ENCODE peak calls at places on chromosomes 3 and 15, in six cellular contexts. T, J, K, O, D and P are unnamed samples.
A peak's percentile ranks its signal among the peaks of the same experiment; 100 is the strongest.

GRCh38 chr3:176978441-176978840 is 218.8 kb downstream of the TBL1XR1 start:
- DNase-seq in T (no peak), O (no peak), D (no peak), K (no peak), J (no peak), P (no peak)

GRCh38 chr3:11635671-11636371 is 7.9 kb downstream of the VGLL4 start:
- DNase-seq in K (no peak), T (no peak), D (no peak), O (no peak), J (no peak), P (no peak)

GRCh38 chr15:63892794-63893441 is 59.2 kb upstream of the HERC1 start:
- DNase-seq in J (no peak), D (peak; percentile 32), K (peak; percentile 65), O (peak; percentile 78), T (no peak), P (no peak)

GRCh38 chr15:96553931-96554330 is 223.4 kb downstream of the NR2F2 start:
- DNase-seq in K (no peak), D (no peak), T (no peak), J (no peak), O (no peak), P (no peak)

GRCh38 chr15:64152507-64153387 is 1.2 kb downstream of the SNX22 start:
- DNase-seq in D (no peak), J (no peak), K (peak; percentile 70), O (no peak), T (no peak), P (no peak)

GRCh38 chr3:45593708-45594601 is 596 bp upstream of the LIMD1 start:
- DNase-seq in T (peak; percentile 81), D (peak; percentile 50), O (peak; percentile 63), J (peak; percentile 63), K (peak; percentile 90), P (peak; percentile 73)

GRCh38 chr15:89971592-89971997 is 29.5 kb upstream of the ZNF710 start:
- DNase-seq in K (peak; percentile 80), D (no peak), O (peak; percentile 16), J (peak; percentile 65), T (peak; percentile 46), P (peak; percentile 66)

GRCh38 chr3:194121881-194122280 is 14.1 kb upstream of the HES1 start:
- DNase-seq in J (no peak), T (no peak), O (no peak), K (no peak), D (no peak), P (peak; percentile 70)

GRCh38 chr3:50195501-50196252 is 4.3 kb downstream of the GNAT1 start:
- DNase-seq in T (no peak), K (peak; percentile 50), D (no peak), O (no peak), J (no peak), P (no peak)

GRCh38 chr15:62624541-62625399 is 417.8 kb upstream of the TPM1 start:
- DNase-seq in D (no peak), K (no peak), O (no peak), T (no peak), J (no peak), P (peak; percentile 83)

GRCh38 chr15:61318276-61318675 is 89.2 kb upstream of the RORA start:
- DNase-seq in J (no peak), D (no peak), K (no peak), T (no peak), O (no peak), P (no peak)

GRCh38 chr3:107985496-107985895 is 105.3 kb downstream of the CD47 start:
- DNase-seq in D (no peak), K (no peak), T (no peak), O (peak; percentile 8), J (no peak), P (no peak)

GRCh38 chr15:34584321-34584668 is 844 bp upstream of the GOLGA8B start:
- DNase-seq in D (no peak), J (no peak), T (no peak), K (no peak), O (no peak), P (no peak)

GRCh38 chr3:37183976-37184375 is 9.6 kb upstream of the LRRFIP2 start:
- DNase-seq in K (no peak), O (no peak), J (no peak), T (no peak), D (peak; percentile 42), P (no peak)

GRCh38 chr3:22117091-22117490 is 366.1 kb upstream of the ZNF385D start:
- DNase-seq in T (no peak), D (no peak), J (no peak), O (no peak), K (no peak), P (peak; percentile 11)

GRCh38 chr15:75842722-75843617 is at the start of gene UBE2Q2:
- DNase-seq in K (peak; percentile 94), J (peak; percentile 66), D (peak; percentile 62), O (peak; percentile 66), T (peak; percentile 82), P (peak; percentile 78)

GRCh38 chr15:67777773-67778172 is 47.5 kb upstream of the SKOR1 start:
- DNase-seq in J (no peak), K (no peak), T (no peak), D (no peak), O (no peak), P (no peak)

GRCh38 chr3:131109156-131109555 is 82.5 kb downstream of the NEK11 start:
- DNase-seq in T (no peak), D (no peak), J (no peak), O (no peak), K (no peak), P (peak; percentile 20)

GRCh38 chr3:61662861-61663260 is 101.5 kb downstream of the PTPRG start:
- DNase-seq in K (no peak), D (no peak), O (no peak), J (no peak), T (no peak), P (no peak)

GRCh38 chr3:10581251-10581650 is 75.9 kb upstream of the ATP2B2 start:
- DNase-seq in T (no peak), J (no peak), D (no peak), K (no peak), O (no peak), P (no peak)

GRCh38 chr15:90954712-90955671 is at the start of gene RCCD1:
- DNase-seq in J (peak; percentile 75), O (peak; percentile 83), D (peak; percentile 95), K (peak; percentile 99), T (peak; percentile 96), P (peak; percentile 95)

GRCh38 chr3:53350652-53351051 is 3.3 kb upstream of the DCP1A start:
- DNase-seq in T (no peak), J (no peak), K (no peak), D (no peak), O (no peak), P (peak; percentile 53)

GRCh38 chr15:100642217-100642949 is 40.0 kb downstream of the ASB7 start:
- DNase-seq in T (no peak), O (no peak), D (no peak), K (no peak), J (no peak), P (no peak)

GRCh38 chr3:139588450-139588849 is 48.9 kb upstream of the RBP1 start:
- DNase-seq in T (peak; percentile 25), D (no peak), O (no peak), J (no peak), K (no peak), P (peak; percentile 5)

GRCh38 chr15:98142584-98142983 is 182.1 kb downstream of the ARRDC4 start:
- DNase-seq in D (no peak), T (no peak), K (no peak), O (no peak), J (no peak), P (no peak)

GRCh38 chr3:12328132-12328915 is 39.5 kb downstream of the PPARG start:
- DNase-seq in K (no peak), D (no peak), T (no peak), O (no peak), J (no peak), P (no peak)

GRCh38 chr3:169430687-169431404 is 232.7 kb downstream of the MECOM start:
- DNase-seq in J (no peak), T (no peak), D (no peak), K (peak; percentile 40), O (no peak), P (peak; percentile 57)

GRCh38 chr3:156768390-156768789 is 57.8 kb upstream of the LEKR1 start:
- DNase-seq in T (no peak), O (no peak), J (no peak), K (no peak), D (no peak), P (no peak)

GRCh38 chr3:150453353-150453752 is 45.3 kb downstream of the TSC22D2 start:
- DNase-seq in T (no peak), J (no peak), O (no peak), D (no peak), K (no peak), P (no peak)

GRCh38 chr15:72319360-72319984 is 485 bp downstream of the CELF6 start:
- DNase-seq in O (peak; percentile 36), T (peak; percentile 68), K (peak; percentile 90), J (peak; percentile 79), D (peak; percentile 47), P (peak; percentile 46)